ENCODE peak calls at places on chromosomes 11 and 22, in four cellular contexts. H, D, Q and J are unnamed samples.

GRCh38 chr11:80958414-80958813 is 1517.6 kb upstream of the TENM4 start:
- DNase-seq in D (no peak), Q (no peak), H (no peak), J (no peak)

GRCh38 chr22:45150139-45150538 is 13.6 kb upstream of the NUP50 start:
- DNase-seq in H (no peak), D (no peak), Q (no peak), J (no peak)

GRCh38 chr11:99893803-99894202 is 793.3 kb upstream of the ARHGAP42 start:
- DNase-seq in D (no peak), H (no peak), Q (no peak), J (no peak)

GRCh38 chr22:35314161-35314942 is 14.7 kb downstream of the TOM1 start:
- DNase-seq in Q (no peak), D (no peak), H (no peak), J (no peak)

GRCh38 chr22:42937164-42937854 is 77.6 kb downstream of the PACSIN2 start:
- DNase-seq in D (no peak), H (no peak), Q (no peak), J (peak)

GRCh38 chr11:116657842-116658825 is 114.7 kb downstream of the BUD13 start:
- DNase-seq in Q (no peak), D (no peak), H (no peak), J (no peak)

GRCh38 chr11:64960719-64961118 is 11.2 kb downstream of the MAJIN start:
- DNase-seq in D (no peak), Q (peak), H (no peak), J (no peak)

GRCh38 chr22:38167988-38168407 is 13.6 kb downstream of the PLA2G6 start:
- DNase-seq in Q (no peak), H (no peak), D (no peak), J (no peak)

GRCh38 chr11:11620966-11621880 is 582 bp downstream of the GALNT18 start:
- DNase-seq in H (no peak), D (peak), Q (no peak), J (peak)

GRCh38 chr11:107957109-107957588 is 28.9 kb downstream of the RAB39A start:
- DNase-seq in D (no peak), H (peak), Q (no peak), J (no peak)

GRCh38 chr11:69298778-69299461 is 5.0 kb downstream of the MYEOV start:
- DNase-seq in D (no peak), Q (no peak), H (no peak), J (no peak)

GRCh38 chr11:70326843-70327242 is 56.4 kb downstream of the PPFIA1 start:
- DNase-seq in Q (no peak), H (no peak), D (no peak), J (no peak)

GRCh38 chr22:48581206-48581766 is 1246.4 kb downstream of the BRD1 start:
- DNase-seq in H (no peak), D (no peak), Q (no peak), J (no peak)

GRCh38 chr22:41525450-41526225 is 18.6 kb downstream of the POLR3H start:
- DNase-seq in H (no peak), D (no peak), Q (no peak), J (no peak)

GRCh38 chr22:21074092-21074715 is 28.5 kb downstream of the LRRC74B start:
- DNase-seq in H (no peak), Q (no peak), D (no peak), J (no peak)

GRCh38 chr11:83389975-83390374 is 103.8 kb upstream of the CCDC90B start:
- DNase-seq in D (no peak), H (no peak), Q (no peak), J (no peak)

GRCh38 chr11:119624102-119624615 is 104.8 kb downstream of the NECTIN1 start:
- DNase-seq in D (peak), H (no peak), Q (no peak), J (peak)

GRCh38 chr11:75536786-75537629 is 11.3 kb upstream of the GDPD5 start:
- DNase-seq in Q (no peak), H (peak), D (no peak), J (peak)

GRCh38 chr11:10205928-10206327 is 88.1 kb downstream of the SBF2 start:
- DNase-seq in D (no peak), H (no peak), Q (no peak), J (no peak)

GRCh38 chr11:398826-399225 is 4.8 kb downstream of the PKP3 start:
- DNase-seq in D (no peak), Q (no peak), H (no peak), J (no peak)

GRCh38 chr11:126430581-126431320 is 75.3 kb downstream of the ST3GAL4 start:
- DNase-seq in Q (no peak), D (no peak), H (no peak), J (no peak)

GRCh38 chr22:24824250-24824649 is 18.2 kb downstream of the SGSM1 start:
- DNase-seq in H (no peak), D (no peak), Q (no peak), J (no peak)

GRCh38 chr22:17914474-17914873 is 109.9 kb downstream of the MICAL3 start:
- DNase-seq in H (no peak), Q (no peak), D (no peak), J (no peak)

GRCh38 chr11:19777342-19778102 is 64.9 kb downstream of the NAV2 start:
- DNase-seq in D (peak), H (peak), Q (peak), J (peak)

GRCh38 chr11:73168925-73169579 is 26.9 kb upstream of the FCHSD2 start:
- DNase-seq in H (no peak), D (no peak), Q (peak), J (no peak)

GRCh38 chr22:28142361-28142801 is 223.3 kb upstream of the PITPNB start:
- DNase-seq in Q (peak), D (peak), H (no peak), J (no peak)

GRCh38 chr11:12717851-12718291 is 43.6 kb downstream of the TEAD1 start:
- DNase-seq in H (peak), D (no peak), Q (no peak), J (no peak)

GRCh38 chr22:17267661-17268330 is 48.6 kb upstream of the ADA2 start:
- DNase-seq in D (no peak), Q (no peak), H (no peak), J (no peak)

GRCh38 chr11:20099527-20099926 is 60.7 kb downstream of the DBX1 start:
- DNase-seq in Q (no peak), H (no peak), D (no peak), J (no peak)

GRCh38 chr22:40628354-40629042 is 8.0 kb downstream of the MRTFA start:
- DNase-seq in H (peak), D (no peak), Q (no peak), J (no peak)

GRCh38 chr11:129352627-129353026 is 23.0 kb upstream of the BARX2 start:
- DNase-seq in Q (no peak), H (no peak), D (no peak), J (no peak)

GRCh38 chr11:88042238-88043032 is 132.8 kb downstream of the RAB38 start:
- DNase-seq in D (no peak), Q (no peak), H (no peak), J (no peak)

GRCh38 chr11:105673089-105673488 is 63.2 kb downstream of the GRIA4 start:
- DNase-seq in H (no peak), D (peak), Q (peak), J (peak)

GRCh38 chr11:114135737-114136151 is 76.2 kb downstream of the ZBTB16 start:
- DNase-seq in Q (no peak), D (no peak), H (no peak), J (no peak)

GRCh38 chr11:114134870-114135269 is 75.4 kb downstream of the ZBTB16 start:
- DNase-seq in Q (no peak), H (no peak), D (no peak), J (peak)

GRCh38 chr11:114137054-114137453 is 77.5 kb downstream of the ZBTB16 start:
- DNase-seq in D (no peak), H (no peak), Q (no peak), J (no peak)

GRCh38 chr11:114138411-114138810 is 78.9 kb downstream of the ZBTB16 start:
- DNase-seq in H (no peak), D (no peak), Q (no peak), J (no peak)

GRCh38 chr11:114137838-114138237 is 78.3 kb downstream of the ZBTB16 start:
- DNase-seq in D (no peak), Q (no peak), H (no peak), J (no peak)
- TF ChIP-seq TARDBP in D (no peak), Q (no peak), H (no peak), J (no peak)

DNA sequence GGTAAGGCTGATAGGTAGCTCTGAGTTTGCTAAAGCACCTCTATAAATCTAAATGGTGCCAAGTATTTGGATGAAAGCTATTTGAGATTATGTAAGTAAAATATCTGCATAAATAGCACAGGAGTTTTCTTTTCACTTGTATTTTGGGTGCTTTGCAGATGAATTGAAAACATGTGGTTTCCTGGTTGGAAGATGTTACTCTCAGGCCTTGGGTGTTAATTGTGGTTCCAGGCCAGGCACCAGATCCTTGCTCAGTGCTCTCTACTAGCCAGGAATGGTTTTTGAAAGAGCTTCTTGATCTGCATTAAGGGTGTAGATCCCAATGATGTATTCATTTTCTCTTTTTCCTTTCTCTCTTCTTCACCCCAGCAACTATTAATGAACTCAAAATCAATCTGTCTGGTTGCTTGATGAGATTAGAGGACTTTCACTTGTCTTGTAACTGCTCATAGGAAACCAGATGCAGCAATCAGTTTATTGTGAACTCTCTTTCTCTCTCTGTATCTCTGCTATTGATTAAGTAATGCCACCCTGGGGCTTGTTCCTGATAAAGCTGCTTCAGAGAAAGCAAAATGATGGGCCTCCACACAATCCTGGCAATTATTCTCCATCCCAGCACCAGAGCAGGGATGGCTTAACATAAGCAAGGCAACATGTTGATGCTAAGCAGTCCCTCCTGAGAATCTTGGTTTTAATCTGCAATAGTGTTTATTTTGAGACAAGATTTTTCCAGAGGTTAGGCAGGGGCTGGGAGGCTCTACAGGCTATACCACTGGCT is 147.0 kb upstream of the NTM start:
- DNase-seq in Q (no peak), D (no peak), H (peak), J (no peak)
- TF ChIP-seq TARDBP in Q (no peak), D (no peak), H (no peak), J (no peak)

GRCh38 chr11:3043315-3043871 is 13.8 kb downstream of the CARS1 start:
- DNase-seq in D (no peak), Q (no peak), H (no peak), J (no peak)

GRCh38 chr11:3042496-3043314 is 14.5 kb downstream of the CARS1 start:
- DNase-seq in D (no peak), H (no peak), Q (no peak), J (no peak)

GRCh38 chr11:3044004-3044403 is 13.2 kb downstream of the CARS1 start:
- DNase-seq in H (no peak), D (no peak), Q (no peak), J (no peak)

GRCh38 chr11:3040881-3041280 is 16.3 kb downstream of the CARS1 start:
- DNase-seq in Q (no peak), H (no peak), D (no peak), J (no peak)

DNA sequence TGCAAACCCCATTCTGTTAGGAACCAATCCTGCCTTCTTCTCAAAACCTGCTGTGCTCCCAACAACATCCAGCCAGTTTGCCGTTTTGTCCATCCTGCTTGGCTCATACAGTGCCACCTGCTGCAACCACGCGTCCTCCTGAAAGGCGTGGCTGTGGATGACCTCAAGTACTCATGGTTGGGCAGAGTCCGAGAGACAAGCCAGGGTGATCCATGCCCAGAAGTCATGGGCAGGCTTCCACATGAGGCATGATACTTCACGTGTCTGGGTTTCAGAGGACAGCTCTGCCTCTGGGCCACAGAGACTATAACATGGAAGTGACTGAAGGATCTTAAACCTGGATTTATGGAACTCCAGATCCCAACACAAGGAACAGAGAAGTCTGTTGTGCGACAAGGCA is 15.5 kb downstream of the CARS1 start:
- DNase-seq in H (no peak), Q (no peak), D (no peak), J (no peak)
- TF ChIP-seq TARDBP in H (no peak), Q (no peak), D (no peak), J (no peak)

DNA sequence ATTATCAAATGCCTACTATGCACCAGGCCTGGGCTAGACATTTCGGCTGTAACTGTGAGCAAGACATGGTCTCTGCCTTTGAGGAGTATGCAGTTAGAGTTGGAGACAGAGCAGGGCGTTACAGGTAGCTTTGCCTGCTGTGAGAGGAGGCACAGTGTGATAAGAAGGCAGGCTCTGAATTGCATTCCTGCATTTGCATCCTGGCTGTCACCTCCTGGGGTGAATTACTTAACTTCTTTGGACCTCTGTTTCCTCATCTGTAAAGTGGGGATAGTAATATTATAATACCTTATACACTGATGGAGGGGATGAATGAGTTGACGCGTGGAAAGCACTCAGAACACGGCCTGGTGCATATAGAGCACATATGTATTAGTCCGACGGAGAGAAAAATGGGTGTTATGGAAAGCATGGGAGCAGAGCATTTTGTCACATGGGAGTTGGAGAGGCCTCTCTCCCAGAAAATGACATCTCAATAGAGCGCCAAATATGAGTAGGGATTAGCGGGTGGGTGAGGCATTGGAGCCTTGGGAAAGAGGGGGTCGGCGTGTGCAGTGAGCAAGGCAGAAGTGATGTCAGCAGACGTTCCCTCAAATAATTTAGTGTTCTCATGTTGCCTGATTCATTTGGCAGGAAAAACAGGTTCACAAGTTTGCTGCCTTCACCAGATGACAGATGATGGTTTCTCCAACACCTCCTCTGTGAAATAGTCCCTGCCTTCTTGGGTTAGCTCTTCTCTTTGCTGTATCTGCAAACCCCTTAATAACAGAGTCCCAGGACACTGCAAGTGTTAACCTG is 118.3 kb upstream of the ARHGAP20 start:
- DNase-seq in Q (no peak), H (no peak), D (no peak), J (no peak)
- TF ChIP-seq TARDBP in Q (no peak), H (no peak), D (no peak), J (no peak)

GRCh38 chr22:50660306-50660705 is 12.3 kb upstream of the SHANK3 start:
- DNase-seq in H (no peak), D (no peak), Q (no peak), J (no peak)

GRCh38 chr22:50657925-50658324 is 14.7 kb upstream of the SHANK3 start:
- DNase-seq in H (no peak), Q (no peak), D (no peak), J (no peak)

GRCh38 chr22:50656122-50657070 is 16.2 kb upstream of the SHANK3 start:
- DNase-seq in D (no peak), Q (peak), H (no peak), J (no peak)
- TF ChIP-seq TARDBP in D (no peak), Q (no peak), H (no peak), J (no peak)

DNA sequence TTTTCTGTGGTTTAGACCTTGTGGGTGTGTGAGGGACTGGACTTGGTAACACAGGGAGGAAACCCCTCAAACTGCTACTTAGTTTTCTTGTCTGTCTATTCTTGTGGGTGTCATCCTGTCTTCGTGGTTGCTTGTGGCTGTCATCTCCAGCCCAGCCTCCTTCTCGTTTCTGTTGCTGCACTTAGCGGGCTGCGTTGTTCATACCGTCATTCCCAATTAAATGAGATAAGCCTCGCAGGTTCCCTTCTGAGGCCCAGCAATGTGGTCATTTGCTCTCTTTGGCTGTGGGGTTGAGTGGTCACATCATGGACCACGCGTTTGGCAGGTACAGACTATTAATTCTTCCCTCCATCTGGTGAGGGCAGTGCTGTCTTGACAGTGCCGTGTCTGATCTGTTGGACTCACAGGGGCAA is 18.8 kb downstream of the PANX1 start:
- DNase-seq in H (no peak), Q (no peak), D (no peak), J (no peak)
- TF ChIP-seq TARDBP in H (no peak), Q (no peak), D (no peak), J (no peak)